ENCODE peak calls at places on chromosomes 7 and 10, in ten cellular contexts. G is neural progenitor cell, C is cardiac muscle cell, P is SK-N-SH, O is esophagus squamous epithelium, Z is GM23248, H is tibial nerve, L is mammary epithelial cell, W is lower lobe of right lung, Y is pancreas. V is an unnamed sample. For H3K9me3 and H3K4me1, the result is how much of the 10 kb centered on the place peaks cover.

GRCh38 chr10:110209926-110210662 is 2.7 kb downstream of the MXI1 start:
- DNase-seq in C (peak), H (peak), W (peak), Y (peak), Z (peak), P (peak), G (peak), O (no peak), L (peak), V (no peak)

GRCh38 chr7:54678763-54679396 is 80.1 kb downstream of the SEC61G start:
- DNase-seq in H (no peak), G (no peak), Y (no peak), P (no peak), W (no peak), C (no peak), O (no peak), Z (no peak), L (peak), V (no peak)

GRCh38 chr10:34821587-34822585 is 6.8 kb upstream of the PARD3 start:
- DNase-seq in P (no peak), C (no peak), Y (no peak), L (peak), Z (no peak), O (no peak), W (no peak), H (no peak), G (no peak), V (no peak)

GRCh38 chr10:94125856-94126255 is 132.1 kb downstream of the PLCE1 start:
- DNase-seq in P (no peak), W (no peak), Z (peak), L (no peak), O (no peak), C (no peak), H (no peak), G (peak), Y (no peak), V (no peak)

GRCh38 chr10:126376956-126377355 is 11.3 kb downstream of the ADAM12 start:
- DNase-seq in Z (peak), W (no peak), L (peak), Y (no peak), H (no peak), P (no peak), O (no peak), C (no peak), G (no peak), V (no peak)

GRCh38 chr10:113045155-113046055 is 95.4 kb downstream of the TCF7L2 start:
- DNase-seq in Z (peak), Y (no peak), W (peak), C (no peak), H (no peak), L (peak), O (no peak), P (no peak), G (no peak), V (no peak)

GRCh38 chr10:24437302-24437701 is 228.4 kb downstream of the KIAA1217 start:
- DNase-seq in G (no peak), H (no peak), Z (no peak), C (no peak), P (no peak), O (no peak), Y (no peak), L (no peak), W (no peak), V (no peak)

GRCh38 chr10:75283150-75284096 is 47.7 kb upstream of the COMTD1 start:
- DNase-seq in L (peak), C (peak), G (peak), O (no peak), Z (peak), W (no peak), Y (no peak), H (no peak), P (no peak), V (no peak)

GRCh38 chr7:74350751-74351150 is 61.5 kb downstream of the CLIP2 start:
- DNase-seq in H (no peak), P (no peak), L (no peak), Z (no peak), Y (no peak), W (no peak), G (no peak), C (no peak), O (no peak), V (no peak)

GRCh38 chr10:124898493-124898892 is 43.4 kb upstream of the ZRANB1 start:
- DNase-seq in O (no peak), C (no peak), W (no peak), G (no peak), L (no peak), P (no peak), H (no peak), Z (no peak), Y (no peak), V (peak)

GRCh38 chr10:34219860-34220518 is 595.1 kb downstream of the PARD3 start:
- DNase-seq in W (no peak), H (no peak), L (no peak), G (no peak), C (no peak), O (no peak), Y (no peak), P (no peak), Z (no peak), V (no peak)

GRCh38 chr7:30162133-30162532 is 27.3 kb downstream of the MTURN start:
- DNase-seq in C (no peak), L (no peak), W (no peak), H (no peak), O (no peak), P (no peak), G (no peak), Y (no peak), Z (no peak), V (no peak)

GRCh38 chr10:116450861-116451260 is 23.2 kb downstream of the PNLIPRP3 start:
- DNase-seq in O (no peak), Z (no peak), H (no peak), P (no peak), W (no peak), L (no peak), G (no peak), Y (no peak), C (no peak), V (no peak)

GRCh38 chr10:44829426-44829825 is 81.7 kb upstream of the TMEM72 start:
- DNase-seq in Y (no peak), W (no peak), L (no peak), H (no peak), G (no peak), C (no peak), Z (no peak), O (no peak), P (no peak), V (no peak)

GRCh38 chr7:56007167-56007652 is 42.8 kb downstream of the NIPSNAP2 start:
- DNase-seq in W (no peak), C (peak), P (no peak), H (no peak), L (peak), Z (no peak), O (no peak), Y (no peak), G (no peak), V (no peak)

GRCh38 chr10:51718804-51719291 is 19.5 kb upstream of the CSTF2T start:
- DNase-seq in W (no peak), P (no peak), Z (peak), O (no peak), H (no peak), C (no peak), G (no peak), L (peak), Y (no peak), V (no peak)

GRCh38 chr10:73094249-73094850 is 2.3 kb downstream of the P4HA1 start:
- DNase-seq in Z (peak), C (no peak), H (no peak), G (no peak), L (peak), W (no peak), Y (no peak), O (no peak), P (no peak), V (no peak)

GRCh38 chr7:123999698-124000097 is 33.2 kb downstream of the TMEM229A start:
- DNase-seq in O (no peak), G (no peak), P (no peak), H (no peak), W (no peak), L (peak), Y (no peak), C (no peak), Z (peak), V (no peak)

GRCh38 chr7:139683137-139683871 is 94.5 kb downstream of the HIPK2 start:
- DNase-seq in P (no peak), Y (no peak), C (no peak), H (no peak), L (peak), G (no peak), W (no peak), Z (peak), O (no peak), V (no peak)

GRCh38 chr10:624312-624604 is 65.2 kb downstream of the DIP2C start:
- DNase-seq in O (no peak), P (no peak), Z (no peak), W (no peak), C (no peak), H (no peak), G (no peak), Y (no peak), L (no peak), V (no peak)

DNA sequence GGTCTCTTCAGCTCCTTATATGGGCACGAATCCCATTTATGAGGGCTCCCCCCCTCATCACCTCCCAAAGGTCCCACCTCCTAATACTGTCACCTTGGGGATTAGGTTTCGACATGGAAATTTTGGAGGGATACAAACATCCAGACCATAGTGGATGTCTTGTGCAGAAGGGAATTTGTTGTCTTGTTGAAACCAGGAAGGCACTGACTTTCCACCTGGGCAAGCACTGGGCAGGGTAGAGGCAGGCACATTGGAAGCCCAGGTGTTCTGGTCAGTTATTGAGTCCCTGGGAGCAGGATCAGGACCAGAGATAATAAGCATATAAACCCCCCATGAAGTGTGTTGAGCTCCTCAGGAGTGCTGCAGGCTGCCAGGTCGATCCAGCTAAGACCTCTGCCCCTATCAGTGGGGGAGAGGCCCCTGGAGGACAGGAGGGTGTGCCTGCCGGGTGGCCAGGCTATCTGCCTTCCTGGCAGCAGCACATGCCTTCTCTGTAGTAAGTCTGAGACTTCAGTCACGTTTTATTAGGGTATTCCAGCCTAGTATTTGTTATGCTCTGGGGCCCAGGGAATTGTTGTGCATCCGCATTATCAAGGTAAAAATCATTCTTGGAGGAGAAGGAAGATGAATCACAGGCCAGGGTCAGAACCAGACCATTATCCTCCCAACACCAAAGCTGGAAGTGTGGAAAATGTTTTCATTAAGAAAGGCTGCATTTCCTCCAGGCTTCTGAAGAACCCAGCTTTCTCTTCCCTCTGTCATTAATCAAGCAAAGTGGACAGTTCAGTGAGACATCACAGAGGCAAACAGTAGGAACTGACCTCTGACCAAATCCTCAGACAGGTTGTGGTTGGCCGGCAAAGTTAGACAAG is 503.1 kb downstream of the GRID1 start:
- DNase-seq in C (no peak), H (no peak), Z (no peak), W (no peak), P (no peak), O (no peak), G (no peak), L (no peak), Y (no peak), V (no peak)
- H3K9me3 ChIP-seq in C (under half), H (under half), Z (under half), W (under half), P (under half), O (under half), G (under half), L (under half), Y (under half), V (under half)

GRCh38 chr10:59000162-59000825 is 176.1 kb upstream of the PHYHIPL start:
- DNase-seq in O (no peak), G (no peak), Y (no peak), C (no peak), Z (no peak), P (no peak), L (no peak), W (no peak), H (no peak), V (no peak)
- H3K4me1 ChIP-seq in O (under half), G (under half), Y (under half), C (under half), Z (under half), P (under half), L (under half), W (under half), H (under half), V (under half)

GRCh38 chr7:132095-132482 is 60.3 kb upstream of the FAM20C start:
- DNase-seq in W (no peak), G (no peak), Y (no peak), Z (no peak), H (no peak), C (no peak), O (no peak), P (no peak), L (no peak), V (no peak)
- H3K27ac ChIP-seq in W (peak), G (no peak), Y (no peak), Z (no peak), H (peak), C (no peak), O (no peak), P (no peak), L (no peak), V (no peak)

GRCh38 chr7:158372400-158373302 is 215.0 kb downstream of the PTPRN2 start:
- DNase-seq in O (no peak), W (no peak), Y (peak), C (no peak), Z (no peak), P (no peak), H (no peak), L (no peak), G (no peak), V (no peak)
- H3K9me3 ChIP-seq in O (under half), W (under half), Y (under half), C (under half), Z (under half), P (under half), H (under half), L (under half), G (under half), V (under half)

GRCh38 chr7:116582806-116583444 is 58.1 kb downstream of the CAV1 start:
- DNase-seq in P (no peak), O (no peak), G (no peak), Y (no peak), W (no peak), L (no peak), C (no peak), H (no peak), Z (peak), V (peak)
- H3K4me1 ChIP-seq in P (under half), O (under half), G (under half), Y (under half), W (under half), L (under half), C (under half), H (under half), Z (half or more), V (under half)

GRCh38 chr7:47501406-47501805 is 80.5 kb downstream of the TNS3 start:
- DNase-seq in O (no peak), Z (peak), P (no peak), Y (no peak), G (no peak), C (no peak), W (no peak), L (no peak), H (no peak), V (no peak)
- H3K27ac ChIP-seq in O (no peak), Z (no peak), P (peak), Y (no peak), G (no peak), C (no peak), W (no peak), L (no peak), H (peak), V (peak)

GRCh38 chr7:63072806-63073205 is 925.8 kb upstream of the ZNF722 start:
- DNase-seq in W (no peak), Y (no peak), O (no peak), H (no peak), L (no peak), P (no peak), C (no peak), Z (no peak), G (no peak), V (peak)

GRCh38 chr7:63070696-63071095 is 928.0 kb upstream of the ZNF722 start:
- DNase-seq in G (no peak), W (no peak), Y (no peak), Z (no peak), C (no peak), P (no peak), H (no peak), O (no peak), L (no peak), V (peak)

GRCh38 chr7:63073286-63073685 is 925.4 kb upstream of the ZNF722 start:
- DNase-seq in G (no peak), O (no peak), L (no peak), H (no peak), C (no peak), Y (no peak), P (no peak), Z (no peak), W (no peak), V (no peak)

GRCh38 chr7:63071920-63072319 is 926.7 kb upstream of the ZNF722 start:
- DNase-seq in C (no peak), G (no peak), Z (no peak), W (no peak), Y (no peak), L (no peak), O (no peak), P (no peak), H (no peak), V (no peak)

DNA sequence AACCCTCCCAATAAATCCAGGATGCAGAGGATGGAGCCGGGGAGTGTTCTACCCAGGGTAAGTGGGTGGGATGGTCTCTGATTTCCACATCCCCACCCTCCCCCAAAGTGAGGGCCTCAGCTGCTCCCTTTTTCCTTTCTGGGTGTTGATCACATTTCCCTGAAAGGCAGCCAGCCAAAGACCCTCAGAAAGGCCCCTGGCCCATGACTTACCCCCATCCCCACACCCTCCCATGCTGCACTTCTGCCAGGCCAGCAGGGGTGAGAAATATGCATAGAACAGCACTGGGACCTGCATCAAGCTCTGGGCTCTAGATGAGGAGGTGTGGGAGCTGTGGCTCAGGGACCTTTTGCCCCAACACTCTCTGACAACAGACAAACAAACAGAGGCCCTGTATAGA is 927.3 kb upstream of the ZNF722 start:
- DNase-seq in G (no peak), Y (no peak), Z (no peak), L (no peak), H (no peak), P (no peak), O (no peak), W (no peak), C (no peak), V (no peak)
- H3K9me3 ChIP-seq in G (under half), Y (under half), Z (under half), L (under half), H (under half), P (under half), O (under half), W (under half), C (under half), V (under half)

GRCh38 chr7:66535414-66536329 is 93.0 kb upstream of the KCTD7 start:
- DNase-seq in O (no peak), H (no peak), W (no peak), P (no peak), L (no peak), C (no peak), Z (no peak), G (no peak), Y (no peak), V (no peak)
- H3K4me1 ChIP-seq in O (under half), H (under half), W (under half), P (under half), L (under half), C (under half), Z (under half), G (under half), Y (under half), V (under half)